ENCODE peak calls at places on chromosomes 16 and 17, in five cellular contexts. V is K562, Q is GM12878, Y is SK-N-SH, O is HepG2. A is an unnamed sample.

GRCh38 chr16:66830422-66831404 is at the start of gene NAE1:
- DNase-seq in V (peak), Q (peak), Y (peak), O (peak), A (peak)

GRCh38 chr16:6483634-6484033 is 849.0 kb upstream of the RBFOX1 start:
- DNase-seq in O (no peak), V (no peak), Q (no peak), Y (peak), A (no peak)

GRCh38 chr16:78567713-78568112 is 468.3 kb downstream of the WWOX start:
- DNase-seq in V (no peak), O (no peak), Y (no peak), Q (no peak), A (no peak)

GRCh38 chr16:67342616-67343015 is 16.0 kb downstream of the LRRC36 start:
- DNase-seq in O (no peak), Q (no peak), Y (no peak), V (no peak), A (no peak)

GRCh38 chr16:84999200-84999599 is 12.1 kb downstream of the ZDHHC7 start:
- DNase-seq in V (no peak), O (peak), Q (no peak), Y (no peak), A (no peak)

GRCh38 chr16:73329363-73330306 is 281.7 kb upstream of the ZFHX3 start:
- DNase-seq in Y (peak), V (no peak), O (peak), Q (no peak), A (no peak)

GRCh38 chr17:16304832-16305231 is 48.4 kb downstream of the CENPV start:
- DNase-seq in O (peak), Y (peak), V (no peak), Q (no peak), A (peak)

GRCh38 chr16:24167129-24167528 is 89.0 kb upstream of the CACNG3 start:
- DNase-seq in O (no peak), Q (no peak), V (no peak), Y (no peak), A (no peak)

DNA sequence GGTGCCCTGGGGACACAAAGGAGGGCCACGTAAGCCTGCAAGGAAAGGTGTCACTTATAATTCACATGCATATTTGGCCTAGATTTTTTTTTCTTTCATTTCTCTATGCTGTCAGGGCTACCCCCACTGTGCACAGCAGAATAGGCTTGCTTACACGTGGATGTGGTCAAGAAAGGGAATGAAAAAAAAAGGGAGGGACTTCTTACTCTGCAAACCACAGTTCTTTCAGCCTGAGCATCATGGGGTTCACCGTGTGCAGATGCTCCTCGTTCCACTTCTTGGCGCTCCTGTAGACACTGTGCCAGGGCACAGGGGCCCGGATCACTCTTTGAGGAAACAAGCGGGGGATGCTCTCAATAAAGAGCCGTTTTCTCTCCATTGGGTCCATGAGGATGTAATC is 16.6 kb downstream of the DNAH3 start:
- DNase-seq in V (no peak), O (no peak), Q (no peak), Y (no peak), A (no peak)
- TF ChIP-seq FOXM1 in V (no peak), O (no peak), Q (no peak), Y (no peak), A (no peak)

DNA sequence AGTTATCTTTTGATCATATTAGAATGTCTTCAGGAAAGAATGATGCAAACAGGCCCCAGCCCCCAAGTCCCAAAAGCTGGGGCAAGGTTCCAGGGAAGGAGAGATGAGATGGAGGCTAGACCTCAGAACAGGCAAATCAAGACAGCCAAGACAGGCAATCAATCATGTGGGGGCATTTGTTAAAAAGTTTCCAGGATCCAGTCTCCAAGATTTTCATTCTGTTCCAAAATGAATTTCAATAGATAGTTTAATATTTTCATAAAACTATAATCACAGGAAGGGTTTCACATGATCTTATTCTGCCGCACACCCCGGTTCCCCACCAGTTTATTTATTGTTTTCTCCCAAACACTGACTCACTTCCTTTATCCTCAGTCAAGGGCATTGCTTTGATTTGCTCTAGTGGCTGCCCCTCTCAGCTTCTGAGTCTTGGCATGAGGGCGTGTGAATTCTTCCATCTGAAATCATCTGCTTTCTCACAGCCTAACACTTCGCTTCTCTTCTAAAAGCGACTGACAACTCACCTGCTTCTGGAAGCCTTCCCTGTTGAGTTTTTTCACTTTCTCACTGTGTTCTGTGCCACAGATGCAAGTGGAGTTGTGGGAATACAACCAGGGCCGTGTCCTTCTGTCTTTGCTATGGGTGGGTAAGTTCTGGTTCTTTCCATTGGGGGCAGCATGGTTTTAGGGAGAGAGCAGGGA is 12.2 kb upstream of the TERF2 start:
- DNase-seq in Q (peak), Y (peak), V (no peak), O (peak), A (peak)
- TF ChIP-seq FOXM1 in Q (no peak), Y (no peak), V (no peak), O (no peak), A (no peak)

GRCh38 chr17:28718990-28719433 is 773 bp upstream of the RPL23A start:
- DNase-seq in Q (no peak), V (no peak), Y (no peak), O (no peak), A (no peak)

GRCh38 chr17:28716740-28717577 is 709 bp downstream of the RAB34 start:
- DNase-seq in Y (no peak), Q (no peak), O (no peak), V (no peak), A (no peak)

GRCh38 chr17:28718317-28718672 is 627 bp upstream of the RAB34 start:
- DNase-seq in Q (no peak), V (no peak), O (no peak), Y (no peak), A (no peak)

GRCh38 chr17:28715217-28715616 is 2.5 kb downstream of the RAB34 start:
- DNase-seq in Y (no peak), O (no peak), Q (no peak), V (no peak), A (no peak)

DNA sequence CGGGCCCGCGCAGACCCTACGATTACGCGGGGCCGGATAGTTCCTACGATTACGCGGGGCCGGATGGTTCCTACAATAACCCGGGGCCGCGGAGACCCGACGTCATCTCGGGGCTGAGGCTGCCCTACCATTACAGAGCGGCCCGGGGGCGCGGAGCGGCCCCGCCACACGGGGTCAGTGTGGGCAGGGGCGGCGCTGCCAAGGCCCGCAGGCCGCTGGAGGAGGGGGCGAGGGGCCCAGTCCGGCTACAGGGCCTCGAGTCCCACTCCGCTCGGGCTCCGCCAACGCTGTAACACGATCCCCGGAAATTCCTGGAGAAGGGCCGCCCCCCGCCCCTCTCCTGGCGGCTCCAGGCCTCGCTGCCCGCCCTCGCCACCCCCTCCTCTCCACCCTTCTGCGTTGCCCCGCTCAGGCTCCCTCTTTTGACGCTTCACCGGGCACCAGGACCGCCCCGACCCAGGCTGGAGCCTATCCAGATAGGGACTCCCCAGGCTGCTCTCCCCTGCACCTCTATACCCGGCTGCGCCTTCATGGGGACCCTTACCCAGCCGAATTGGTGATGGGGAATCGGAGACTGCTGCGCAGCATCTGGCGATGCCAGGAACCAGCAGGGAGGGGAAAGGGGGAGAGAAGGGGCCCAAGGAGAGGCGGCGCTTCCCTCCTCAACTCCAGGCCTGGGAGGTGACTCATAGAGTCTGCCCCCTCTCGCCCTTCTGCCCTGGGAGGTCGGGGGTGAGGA is at the start of gene RAB34:
- DNase-seq in V (no peak), O (no peak), Y (no peak), Q (no peak), A (peak)
- TF ChIP-seq FOXM1 in V (no peak), O (no peak), Y (no peak), Q (no peak), A (no peak)

GRCh38 chr17:77308768-77309726 is 168.3 kb downstream of the SEC14L1 start:
- DNase-seq in Y (peak), Q (no peak), V (no peak), O (no peak), A (no peak)

GRCh38 chr17:77312786-77313599 is 172.2 kb downstream of the SEC14L1 start:
- DNase-seq in Q (no peak), V (no peak), O (peak), Y (peak), A (no peak)

GRCh38 chr17:77312061-77312684 is 171.4 kb downstream of the SEC14L1 start:
- DNase-seq in V (no peak), Y (peak), O (no peak), Q (no peak), A (no peak)

GRCh38 chr17:77311371-77311981 is 170.7 kb downstream of the SEC14L1 start:
- DNase-seq in O (no peak), Y (no peak), Q (no peak), V (no peak), A (no peak)

DNA sequence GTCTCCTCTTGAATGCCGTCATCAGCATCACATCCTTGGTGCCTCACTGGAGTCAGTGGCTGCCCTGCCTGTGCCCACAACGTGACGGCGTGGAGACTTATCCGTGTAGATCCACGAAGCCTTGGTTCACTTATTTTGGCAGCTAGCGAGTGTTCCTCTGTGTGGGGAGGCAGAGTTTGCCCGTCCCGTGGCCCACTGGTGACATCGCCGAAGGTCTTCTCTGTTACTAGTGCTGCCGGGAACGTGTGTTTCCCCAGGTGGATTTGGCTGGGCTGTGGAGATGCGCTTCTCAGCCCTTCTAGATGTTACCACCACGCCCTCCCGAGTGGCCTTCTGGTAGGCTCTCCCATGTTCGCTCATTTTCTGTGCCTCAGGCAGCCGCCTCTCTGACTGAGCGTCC is 169.6 kb downstream of the SEC14L1 start:
- DNase-seq in Q (no peak), Y (no peak), V (no peak), O (no peak), A (no peak)
- TF ChIP-seq FOXM1 in Q (no peak), Y (no peak), V (no peak), O (no peak), A (no peak)

GRCh38 chr17:7191571-7192270 is 12.6 kb upstream of the ASGR1 start:
- DNase-seq in O (peak), V (peak), Y (peak), Q (no peak), A (peak)
- TF ChIP-seq FOXM1 in O (no peak), V (no peak), Y (no peak), Q (no peak), A (no peak)

DNA sequence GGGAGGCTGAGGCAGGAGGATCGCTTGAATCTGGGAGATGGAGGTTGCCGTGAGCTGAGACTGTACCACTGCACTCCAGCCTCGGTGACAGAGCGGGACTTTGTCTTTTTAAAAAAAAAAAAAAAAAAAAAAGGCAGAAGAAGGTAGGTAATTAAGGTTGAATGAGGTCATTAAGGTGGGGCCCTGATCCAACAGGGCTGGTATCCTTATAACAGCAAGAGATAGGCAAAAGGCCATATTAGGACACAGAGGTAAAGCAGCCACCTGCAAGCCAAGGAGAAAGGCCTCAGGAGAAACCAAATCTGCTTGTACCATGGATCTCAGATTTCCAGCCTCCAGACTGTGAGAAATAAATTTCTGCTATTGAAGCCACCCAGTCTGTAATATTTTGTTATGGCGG is 60.3 kb downstream of the SPAG9 start:
- DNase-seq in Y (no peak), Q (no peak), O (no peak), V (no peak), A (no peak)
- TF ChIP-seq FOXM1 in Y (no peak), Q (no peak), O (no peak), V (no peak), A (no peak)

A was measured in HEK293T.